ENCODE peak calls at places on chromosome 5, in four cellular contexts. W is NCI-H1694 treated with DMSO at 0.1 percent for 48 hours, T is KG1, U is cardiac muscle cell. M is an unnamed sample.

GRCh38 chr5:122311888-122312669 is at the start of gene SNCAIP:
- DNase-seq in W (no peak), T (no peak), U (peak), M (peak)

GRCh38 chr5:36878421-36879088 is 2.0 kb downstream of the NIPBL start:
- DNase-seq in W (no peak), T (no peak), U (peak), M (peak)

GRCh38 chr5:41995193-41995592 is 70.1 kb downstream of the FBXO4 start:
- DNase-seq in W (no peak), T (no peak), U (no peak), M (no peak)

GRCh38 chr5:144304683-144305082 is 134.0 kb downstream of the KCTD16 start:
- DNase-seq in W (no peak), T (no peak), U (no peak), M (no peak)

GRCh38 chr5:55821731-55822512 is 29.2 kb upstream of the IL31RA start:
- DNase-seq in W (no peak), T (no peak), U (peak), M (no peak)

GRCh38 chr5:162990856-162991497 is 446.4 kb upstream of the CCNG1 start:
- DNase-seq in W (no peak), T (no peak), U (no peak), M (no peak)

GRCh38 chr5:149486726-149487635 is 64.3 kb downstream of the CSNK1A1 start:
- DNase-seq in W (no peak), T (no peak), U (peak), M (no peak)

GRCh38 chr5:1792842-1793266 is 6.8 kb downstream of the MRPL36 start:
- DNase-seq in W (no peak), T (peak), U (peak), M (no peak)

GRCh38 chr5:89087551-89088318 is 204.8 kb upstream of the MEF2C start:
- DNase-seq in W (no peak), T (no peak), U (no peak), M (no peak)

GRCh38 chr5:40689442-40689841 is 9.7 kb downstream of the PTGER4 start:
- DNase-seq in W (no peak), T (no peak), U (peak), M (peak)

GRCh38 chr5:82374637-82375036 is 96.5 kb upstream of the RPS23 start:
- DNase-seq in W (no peak), T (no peak), U (no peak), M (no peak)

GRCh38 chr5:92435781-92436180 is 1052.7 kb upstream of the ARRDC3 start:
- DNase-seq in W (no peak), T (no peak), U (no peak), M (no peak)

GRCh38 chr5:82924990-82925385 is 152.2 kb downstream of the TMEM167A start:
- DNase-seq in W (no peak), T (no peak), U (peak), M (no peak)

GRCh38 chr5:180618830-180619562 is 27.7 kb upstream of the SCGB3A1 start:
- DNase-seq in W (peak), T (no peak), U (peak), M (no peak)

GRCh38 chr5:65327582-65327981 is 154.1 kb downstream of the ADAMTS6 start:
- DNase-seq in W (no peak), T (no peak), U (peak), M (no peak)

GRCh38 chr5:67807116-67807888 is 408.3 kb upstream of the PIK3R1 start:
- DNase-seq in W (no peak), T (no peak), U (no peak), M (no peak)

GRCh38 chr5:84249918-84250635 is 134.6 kb downstream of the EDIL3 start:
- DNase-seq in W (no peak), T (no peak), U (peak), M (no peak)

GRCh38 chr5:133782736-133783135 is 170.4 kb upstream of the FSTL4 start:
- DNase-seq in W (no peak), T (no peak), U (no peak), M (no peak)

GRCh38 chr5:145178667-145179523 is 656.2 kb downstream of the PRELID2 start:
- DNase-seq in W (no peak), T (no peak), U (peak), M (no peak)

GRCh38 chr5:174925586-174925985 is 201.2 kb downstream of the MSX2 start:
- DNase-seq in W (no peak), T (no peak), U (no peak), M (no peak)

GRCh38 chr5:35785601-35786085 is 71.0 kb upstream of the IL7R start:
- DNase-seq in W (no peak), T (no peak), U (no peak), M (no peak)

GRCh38 chr5:176157656-176158055 is 80.6 kb upstream of the SIMC1 start:
- DNase-seq in W (no peak), T (no peak), U (peak), M (no peak)